ENCODE peak calls at places on chromosome 15, in ten cellular contexts. D is type B pancreatic cell; A is progenitor cell of endocrine pancreas; K is Ammon's horn; H is activated T-helper 1 cell treated with anti-CD3 and anti-CD28 coated beads, Interleukin-12 subunit alpha, Interleukin-12 subunit beta, Interleukin-2, Interleukin-4 antibody, amounts not matched to agents 30 ng/mL and 10 ng/mL and 1 ng/mL, durations not matched to agents 14 hours and 24 hours and 36 hours; Q is heart left ventricle; O is DMS153; S is NCI-H774; E is frontal cortex; X is Panc1. Z is an unnamed sample.
A peak's percentile ranks its signal among the peaks of the same experiment; 100 is the strongest.

GRCh38 chr15:37783290-37783689 is 151.2 kb upstream of the TMCO5A start:
- DNase-seq in D (no peak), A (no peak), K (no peak), H (no peak), Q (no peak), O (no peak), S (no peak), E (no peak), X (no peak), Z (no peak)

GRCh38 chr15:49901867-49902775 is 216.9 kb downstream of the ATP8B4 start:
- DNase-seq in D (no peak), A (no peak), K (peak; percentile 29), H (no peak), Q (no peak), O (no peak), S (no peak), E (no peak), X (no peak), Z (no peak)

GRCh38 chr15:60370105-60370803 is 27.5 kb downstream of the ANXA2 start:
- DNase-seq in D (no peak), A (no peak), K (no peak), H (no peak), Q (no peak), O (no peak), S (no peak), E (no peak), X (no peak), Z (no peak)

GRCh38 chr15:71626596-71627088 is 183.7 kb upstream of the NR2E3 start:
- DNase-seq in D (no peak), A (no peak), K (no peak), H (no peak), Q (no peak), O (no peak), S (no peak), E (no peak), X (no peak), Z (no peak)

GRCh38 chr15:85621096-85621495 is 173.6 kb downstream of the KLHL25 start:
- DNase-seq in D (no peak), A (no peak), K (no peak), H (no peak), Q (no peak), O (no peak), S (no peak), E (no peak), X (no peak), Z (no peak)

GRCh38 chr15:58407786-58408185 is 24.0 kb upstream of the LIPC start:
- DNase-seq in D (no peak), A (no peak), K (no peak), H (no peak), Q (no peak), O (no peak), S (peak; percentile 2), E (no peak), X (no peak), Z (no peak)

GRCh38 chr15:59691194-59691805 is 2.2 kb upstream of the BNIP2 start:
- DNase-seq in D (no peak), A (no peak), K (peak; percentile 30), H (no peak), Q (no peak), O (no peak), S (peak; percentile 14), E (peak; percentile 16), X (no peak), Z (peak; percentile 39)

GRCh38 chr15:75785771-75786563 is 57.3 kb upstream of the UBE2Q2 start:
- DNase-seq in D (peak; percentile 71), A (no peak), K (no peak), H (no peak), Q (no peak), O (no peak), S (no peak), E (no peak), X (no peak), Z (no peak)

GRCh38 chr15:70158996-70159355 is 61.3 kb upstream of the TLE3 start:
- DNase-seq in D (no peak), A (no peak), K (no peak), H (no peak), Q (no peak), O (no peak), S (no peak), E (no peak), X (no peak), Z (no peak)

GRCh38 chr15:92818658-92819311 is 81.3 kb upstream of the CHD2 start:
- DNase-seq in D (no peak), A (no peak), K (no peak), H (no peak), Q (no peak), O (no peak), S (no peak), E (no peak), X (no peak), Z (no peak)

GRCh38 chr15:87604857-87605446 is 651.6 kb downstream of the NTRK3 start:
- DNase-seq in D (no peak), A (no peak), K (peak; percentile 38), H (no peak), Q (no peak), O (no peak), S (no peak), E (peak; percentile 11), X (no peak), Z (no peak)

GRCh38 chr15:44836094-44836493 is 99.8 kb downstream of the TRIM69 start:
- DNase-seq in D (no peak), A (no peak), K (no peak), H (no peak), Q (no peak), O (no peak), S (no peak), E (no peak), X (no peak), Z (no peak)

GRCh38 chr15:80736571-80736970 is 41.5 kb downstream of the ABHD17C start:
- DNase-seq in D (no peak), A (no peak), K (no peak), H (no peak), Q (no peak), O (no peak), S (no peak), E (no peak), X (no peak), Z (no peak)

GRCh38 chr15:84942456-84942855 is 39.2 kb upstream of the PDE8A start:
- DNase-seq in D (no peak), A (no peak), K (no peak), H (no peak), Q (no peak), O (no peak), S (no peak), E (no peak), X (no peak), Z (no peak)

GRCh38 chr15:63678383-63678782 is 81.2 kb downstream of the FBXL22 start:
- DNase-seq in D (no peak), A (no peak), K (no peak), H (no peak), Q (no peak), O (no peak), S (no peak), E (no peak), X (no peak), Z (no peak)

GRCh38 chr15:84755736-84756527 is 7.5 kb downstream of the ZNF592 start:
- DNase-seq in D (no peak), A (no peak), K (no peak), H (no peak), Q (no peak), O (no peak), S (no peak), E (no peak), X (no peak), Z (no peak)

GRCh38 chr15:63462053-63462452 is 42.3 kb upstream of the USP3 start:
- DNase-seq in D (no peak), A (no peak), K (no peak), H (no peak), Q (no peak), O (no peak), S (no peak), E (no peak), X (no peak), Z (no peak)

GRCh38 chr15:63263519-63263918 is 13.9 kb upstream of the APH1B start:
- DNase-seq in D (no peak), A (no peak), K (no peak), H (no peak), Q (no peak), O (no peak), S (no peak), E (no peak), X (no peak), Z (no peak)

GRCh38 chr15:70079831-70080230 is 17.9 kb downstream of the TLE3 start:
- DNase-seq in D (no peak), A (no peak), K (no peak), H (no peak), Q (no peak), O (no peak), S (no peak), E (no peak), X (no peak), Z (no peak)

GRCh38 chr15:69760263-69760855 is 307.7 kb downstream of the RPLP1 start:
- DNase-seq in D (no peak), A (no peak), K (no peak), H (peak; percentile 7), Q (no peak), O (no peak), S (no peak), E (no peak), X (no peak), Z (no peak)

GRCh38 chr15:63338170-63338569 is 43.5 kb downstream of the CA12 start:
- DNase-seq in D (no peak), A (no peak), K (no peak), H (no peak), Q (no peak), O (no peak), S (no peak), E (no peak), X (no peak), Z (no peak)

GRCh38 chr15:40282144-40282869 is 557 bp downstream of the ANKRD63 start:
- DNase-seq in D (no peak), A (peak; percentile 62), K (no peak), H (peak; percentile 38), Q (peak; percentile 79), O (no peak), S (peak; percentile 7), E (peak; percentile 52), X (no peak), Z (peak; percentile 49)

GRCh38 chr15:58331562-58331902 is 100.3 kb upstream of the LIPC start:
- DNase-seq in D (no peak), A (no peak), K (no peak), H (no peak), Q (no peak), O (no peak), S (no peak), E (no peak), X (no peak), Z (no peak)

GRCh38 chr15:71093089-71094024 is 21.9 kb upstream of the THSD4 start:
- DNase-seq in D (no peak), A (no peak), K (no peak), H (no peak), Q (no peak), O (peak; percentile 33), S (peak; percentile 22), E (no peak), X (no peak), Z (no peak)

GRCh38 chr15:55917881-55918296 is 75.5 kb downstream of the NEDD4 start:
- DNase-seq in D (no peak), A (no peak), K (peak; percentile 35), H (no peak), Q (no peak), O (no peak), S (no peak), E (no peak), X (peak; percentile 86), Z (peak; percentile 29)

GRCh38 chr15:43748376-43748775 is 2.1 kb downstream of the PDIA3 start:
- DNase-seq in D (no peak), A (no peak), K (no peak), H (no peak), Q (no peak), O (no peak), S (no peak), E (no peak), X (no peak), Z (peak; percentile 65)

GRCh38 chr15:89112341-89112971 is 24.2 kb downstream of the ABHD2 start:
- DNase-seq in D (no peak), A (no peak), K (peak; percentile 54), H (no peak), Q (no peak), O (no peak), S (no peak), E (peak; percentile 36), X (no peak), Z (no peak)

GRCh38 chr15:31352283-31352880 is 25.7 kb downstream of the KLF13 start:
- DNase-seq in D (no peak), A (no peak), K (no peak), H (no peak), Q (peak; percentile 82), O (no peak), S (peak; percentile 53), E (no peak), X (no peak), Z (no peak)